ENCODE peak calls at places on chromosomes 12 and 14, in six cellular contexts. O, B, A, X, H and Y are unnamed samples.

GRCh38 chr12:131049002-131049401 is 95.3 kb downstream of the ADGRD1 start:
- DNase-seq in O (no peak), B (no peak), A (no peak), X (no peak), H (no peak), Y (no peak)

GRCh38 chr12:49094104-49094948 is at the start of gene DHH:
- DNase-seq in O (no peak), B (no peak), A (no peak), X (no peak), H (no peak), Y (no peak)

GRCh38 chr14:49977126-49977841 is 84.4 kb downstream of the ARF6 start:
- DNase-seq in O (no peak), B (no peak), A (no peak), X (no peak), H (no peak), Y (no peak)

GRCh38 chr14:75655235-75655634 is 5.4 kb downstream of the ERG28 start:
- DNase-seq in O (no peak), B (no peak), A (no peak), X (no peak), H (no peak), Y (no peak)

GRCh38 chr12:68636268-68636667 is 25.6 kb downstream of the RAP1B start:
- DNase-seq in O (no peak), B (no peak), A (peak; percentile 88), X (no peak), H (peak; percentile 76), Y (peak; percentile 73)

GRCh38 chr12:66910366-66910974 is 231.6 kb upstream of the GRIP1 start:
- DNase-seq in O (no peak), B (no peak), A (no peak), X (no peak), H (no peak), Y (no peak)

GRCh38 chr12:23585156-23585781 is 364.2 kb downstream of the SOX5 start:
- DNase-seq in O (no peak), B (no peak), A (no peak), X (no peak), H (no peak), Y (no peak)

GRCh38 chr14:105711058-105711620 is 184.8 kb downstream of the TMEM121 start:
- DNase-seq in O (no peak), B (no peak), A (no peak), X (no peak), H (no peak), Y (no peak)

GRCh38 chr14:101584049-101584859 is 23.0 kb downstream of the DIO3 start:
- DNase-seq in O (no peak), B (peak; percentile 1), A (peak; percentile 81), X (no peak), H (no peak), Y (peak; percentile 83)

GRCh38 chr12:51188359-51189051 is 15.6 kb upstream of the TFCP2 start:
- DNase-seq in O (no peak), B (no peak), A (no peak), X (no peak), H (no peak), Y (no peak)

GRCh38 chr12:50401383-50402155 is 884 bp downstream of the LARP4 start:
- DNase-seq in O (peak; percentile 6), B (no peak), A (peak; percentile 68), X (no peak), H (peak; percentile 50), Y (peak; percentile 90)

GRCh38 chr14:95519699-95520098 is 3.2 kb upstream of the SYNE3 start:
- DNase-seq in O (no peak), B (no peak), A (peak; percentile 89), X (no peak), H (peak; percentile 78), Y (peak; percentile 95)

GRCh38 chr14:52080171-52080800 is 11.4 kb upstream of the NID2 start:
- DNase-seq in O (no peak), B (no peak), A (peak; percentile 88), X (no peak), H (peak; percentile 78), Y (peak; percentile 87)

GRCh38 chr12:163406-163986 is 50.5 kb downstream of the SLC6A12 start:
- DNase-seq in O (no peak), B (no peak), A (no peak), X (no peak), H (no peak), Y (no peak)

GRCh38 chr12:124352839-124353238 is 57.9 kb downstream of the RFLNA start:
- DNase-seq in O (no peak), B (no peak), A (peak; percentile 86), X (no peak), H (no peak), Y (peak; percentile 43)

GRCh38 chr12:121637231-121637914 is 11.0 kb downstream of the ORAI1 start:
- DNase-seq in O (no peak), B (no peak), A (no peak), X (no peak), H (no peak), Y (no peak)

GRCh38 chr14:97978336-97978735 is 1181.2 kb downstream of the VRK1 start:
- DNase-seq in O (peak; percentile 41), B (no peak), A (no peak), X (peak; percentile 55), H (peak; percentile 61), Y (no peak)

GRCh38 chr14:31320216-31320615 is 100.1 kb downstream of the HEATR5A start:
- DNase-seq in O (no peak), B (no peak), A (no peak), X (no peak), H (no peak), Y (no peak)

GRCh38 chr12:102958073-102958829 is 777 bp downstream of the ASCL1 start:
- DNase-seq in O (peak; percentile 81), B (no peak), A (peak; percentile 13), X (no peak), H (peak; percentile 18), Y (peak; percentile 7)

GRCh38 chr12:87667378-87667777 is 361.8 kb downstream of the C12orf50 start:
- DNase-seq in O (no peak), B (no peak), A (peak; percentile 23), X (no peak), H (peak; percentile 61), Y (peak; percentile 35)

GRCh38 chr12:49059385-49060232 is 985 bp downstream of the KMT2D start:
- DNase-seq in O (no peak), B (no peak), A (peak; percentile 36), X (no peak), H (peak; percentile 7), Y (no peak)

GRCh38 chr12:119283315-119283714 is 51.2 kb upstream of the CCDC60 start:
- DNase-seq in O (peak; percentile 44), B (no peak), A (no peak), X (no peak), H (no peak), Y (no peak)

GRCh38 chr14:59126714-59127436 is 61.6 kb upstream of the DAAM1 start:
- DNase-seq in O (peak; percentile 48), B (no peak), A (peak; percentile 67), X (peak; percentile 22), H (peak; percentile 28), Y (peak; percentile 44)

GRCh38 chr12:115158816-115159215 is 474.8 kb upstream of the TBX3 start:
- DNase-seq in O (no peak), B (no peak), A (no peak), X (no peak), H (peak; percentile 36), Y (no peak)

GRCh38 chr12:100346660-100347059 is 10.2 kb upstream of the SLC17A8 start:
- DNase-seq in O (no peak), B (no peak), A (peak; percentile 48), X (no peak), H (peak; percentile 35), Y (no peak)

GRCh38 chr12:97151481-97151880 is 244.4 kb downstream of the NEDD1 start:
- DNase-seq in O (no peak), B (no peak), A (no peak), X (no peak), H (peak; percentile 96), Y (no peak)